ENCODE peak calls at places on chromosomes 16 and 17, in four cellular contexts. R, Q, N and X are unnamed samples.

GRCh38 chr17:51948128-51948527 is 210.4 kb downstream of the CA10 start:
- DNase-seq in R (no peak), Q (no peak), N (no peak), X (no peak)

GRCh38 chr17:4035081-4035680 is 70.9 kb upstream of the ATP2A3 start:
- DNase-seq in R (no peak), Q (no peak), N (no peak), X (no peak)

GRCh38 chr17:28131592-28131991 is 89.1 kb downstream of the NLK start:
- DNase-seq in R (no peak), Q (no peak), N (peak; percentile 19), X (no peak)

GRCh38 chr17:71995570-71995969 is 125.2 kb upstream of the SOX9 start:
- DNase-seq in R (no peak), Q (no peak), N (no peak), X (no peak)

GRCh38 chr16:11085025-11085485 is 140.7 kb downstream of the CLEC16A start:
- DNase-seq in R (no peak), Q (no peak), N (peak; percentile 62), X (no peak)

GRCh38 chr16:6966925-6967324 is 365.7 kb upstream of the RBFOX1 start:
- DNase-seq in R (no peak), Q (no peak), N (no peak), X (no peak)

GRCh38 chr17:82840431-82840831 is 609 bp upstream of the ZNF750 start:
- DNase-seq in R (no peak), Q (no peak), N (no peak), X (no peak)

GRCh38 chr17:77451271-77451893 is 310.6 kb downstream of the SEC14L1 start:
- DNase-seq in R (peak; percentile 64), Q (peak; percentile 79), N (peak; percentile 44), X (peak; percentile 90)

GRCh38 chr16:81639348-81639747 is 139.7 kb upstream of the PLCG2 start:
- DNase-seq in R (no peak), Q (no peak), N (no peak), X (no peak)

GRCh38 chr16:56871172-56871593 is 6.2 kb downstream of the SLC12A3 start:
- DNase-seq in R (no peak), Q (no peak), N (peak; percentile 59), X (no peak)

GRCh38 chr17:7969434-7969833 is 33.0 kb upstream of the GUCY2D start:
- DNase-seq in R (no peak), Q (no peak), N (peak; percentile 32), X (no peak)

GRCh38 chr16:4094138-4094773 is 22.0 kb downstream of the ADCY9 start:
- DNase-seq in R (no peak), Q (no peak), N (no peak), X (no peak)

GRCh38 chr16:48963306-48963705 is 318.3 kb downstream of the CBLN1 start:
- DNase-seq in R (no peak), Q (no peak), N (peak; percentile 64), X (no peak)

GRCh38 chr16:11913425-11914079 is 2.2 kb downstream of the GSPT1 start:
- DNase-seq in R (peak; percentile 6), Q (no peak), N (no peak), X (no peak)

GRCh38 chr16:54645328-54645727 is 285.3 kb upstream of the IRX5 start:
- DNase-seq in R (no peak), Q (no peak), N (no peak), X (no peak)

GRCh38 chr17:17538417-17539391 is 42.5 kb upstream of the RASD1 start:
- DNase-seq in R (no peak), Q (no peak), N (no peak), X (no peak)

GRCh38 chr17:79825580-79825921 is 13.7 kb downstream of the CBX4 start:
- DNase-seq in R (no peak), Q (no peak), N (no peak), X (no peak)